ENCODE peak calls at places on chromosome 13, in six cellular contexts. Y is vagina; W is neural progenitor cell; J is bronchial epithelial cell; N is CD4-positive, alpha-beta memory T cell; S is cardiac muscle cell. Z is an unnamed sample.

GRCh38 chr13:44605275-44605674 is 29.1 kb upstream of the TSC22D1 start:
- DNase-seq in W (no peak), S (no peak), Y (no peak), J (no peak), N (no peak), Z (no peak)

GRCh38 chr13:28031220-28031903 is 42.9 kb upstream of the URAD start:
- DNase-seq in Y (no peak), W (no peak), N (no peak), J (no peak), S (no peak), Z (no peak)

GRCh38 chr13:44388427-44388826 is 14.8 kb downstream of the SERP2 start:
- DNase-seq in S (peak), W (peak), N (no peak), Y (no peak), J (no peak), Z (no peak)

GRCh38 chr13:44440046-44440608 is 66.5 kb downstream of the SERP2 start:
- DNase-seq in N (no peak), Y (no peak), J (no peak), S (no peak), W (no peak), Z (no peak)

GRCh38 chr13:35573639-35574038 is 97.2 kb upstream of the MAB21L1 start:
- DNase-seq in Y (no peak), J (no peak), S (no peak), W (no peak), N (no peak), Z (no peak)

GRCh38 chr13:73835138-73835721 is 299.0 kb downstream of the KLF12 start:
- DNase-seq in J (peak), N (peak), S (peak), Y (no peak), W (peak), Z (peak)

GRCh38 chr13:63840551-63841421 is 2425.1 kb upstream of the PCDH20 start:
- DNase-seq in J (no peak), W (no peak), Y (peak), S (no peak), N (no peak), Z (no peak)

GRCh38 chr13:56706485-56706884 is 434.2 kb upstream of the PRR20A start:
- DNase-seq in N (no peak), S (no peak), W (no peak), Y (no peak), J (no peak), Z (no peak)

GRCh38 chr13:39602277-39602613 is 748 bp downstream of the LHFPL6 start:
- DNase-seq in Y (no peak), J (no peak), N (no peak), S (no peak), W (no peak), Z (no peak)

GRCh38 chr13:106568225-106569003 is 477 bp upstream of the ARGLU1 start:
- DNase-seq in S (no peak), Y (no peak), J (no peak), N (no peak), W (no peak), Z (no peak)

GRCh38 chr13:110410906-110411305 is 103.8 kb downstream of the COL4A2 start:
- DNase-seq in J (no peak), W (no peak), S (no peak), N (no peak), Y (no peak), Z (no peak)

GRCh38 chr13:48626726-48627451 is 26.8 kb upstream of the CYSLTR2 start:
- DNase-seq in N (no peak), Y (no peak), W (no peak), J (no peak), S (no peak), Z (no peak)

GRCh38 chr13:46795321-46795720 is 1.6 kb downstream of the ESD start:
- DNase-seq in S (no peak), W (peak), N (no peak), Y (no peak), J (peak), Z (peak)
- H3K4me3 ChIP-seq in S (no peak), W (peak), N (no peak), Y (peak), J (no peak), Z (no peak)

GRCh38 chr13:23903906-23904280 is 6.6 kb upstream of the C1QTNF9B start:
- DNase-seq in S (no peak), Y (no peak), J (no peak), W (peak), N (no peak), Z (no peak)
- H3K4me3 ChIP-seq in S (no peak), Y (no peak), J (no peak), W (peak), N (no peak), Z (no peak)

GRCh38 chr13:98172570-98173405 is 4.3 kb downstream of the RNF113B start:
- DNase-seq in S (no peak), Y (no peak), W (no peak), N (no peak), J (no peak), Z (no peak)
- H3K4me3 ChIP-seq in S (no peak), Y (no peak), W (no peak), N (no peak), J (no peak), Z (no peak)

DNA sequence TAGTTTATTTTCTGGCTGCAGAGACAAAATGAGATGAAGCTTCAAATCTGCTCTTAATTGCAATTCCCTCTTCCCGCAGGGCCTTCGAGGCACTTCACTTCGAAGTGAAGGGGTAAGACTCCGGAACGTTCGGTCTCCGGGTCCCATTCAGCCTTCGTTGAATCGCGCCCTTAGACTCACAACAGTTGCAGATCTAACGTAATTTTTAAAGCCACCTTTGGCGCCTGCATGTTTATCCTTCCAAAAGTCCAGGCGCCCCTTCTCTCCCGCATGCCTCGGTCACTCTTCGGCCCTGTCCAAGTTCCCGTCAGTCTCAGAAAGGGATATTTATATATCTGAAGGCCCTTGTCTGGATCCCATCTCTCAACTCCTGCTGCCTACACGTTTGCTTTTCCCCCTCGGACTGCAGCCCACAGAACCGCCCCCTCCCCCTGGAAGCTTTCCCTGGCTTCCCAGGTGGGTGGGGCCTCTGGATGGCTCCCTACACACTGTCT is 912 bp upstream of the KCTD12 start:
- DNase-seq in S (peak), N (no peak), J (no peak), W (peak), Y (no peak), Z (no peak)
- H3K4me3 ChIP-seq in S (peak), N (peak), J (peak), W (peak), Y (peak), Z (peak)

GRCh38 chr13:45781553-45782326 is 69.8 kb downstream of the SIAH3 start:
- DNase-seq in N (no peak), S (no peak), J (peak), Y (no peak), W (no peak), Z (peak)

GRCh38 chr13:45786293-45786920 is 65.1 kb downstream of the SIAH3 start:
- DNase-seq in S (peak), J (no peak), W (no peak), N (peak), Y (no peak), Z (no peak)

GRCh38 chr13:45783346-45784043 is 68.1 kb downstream of the SIAH3 start:
- DNase-seq in S (no peak), Y (peak), N (no peak), W (no peak), J (no peak), Z (no peak)

GRCh38 chr13:45782327-45783045 is 69.1 kb downstream of the SIAH3 start:
- DNase-seq in J (no peak), N (no peak), S (no peak), Y (no peak), W (no peak), Z (no peak)

DNA sequence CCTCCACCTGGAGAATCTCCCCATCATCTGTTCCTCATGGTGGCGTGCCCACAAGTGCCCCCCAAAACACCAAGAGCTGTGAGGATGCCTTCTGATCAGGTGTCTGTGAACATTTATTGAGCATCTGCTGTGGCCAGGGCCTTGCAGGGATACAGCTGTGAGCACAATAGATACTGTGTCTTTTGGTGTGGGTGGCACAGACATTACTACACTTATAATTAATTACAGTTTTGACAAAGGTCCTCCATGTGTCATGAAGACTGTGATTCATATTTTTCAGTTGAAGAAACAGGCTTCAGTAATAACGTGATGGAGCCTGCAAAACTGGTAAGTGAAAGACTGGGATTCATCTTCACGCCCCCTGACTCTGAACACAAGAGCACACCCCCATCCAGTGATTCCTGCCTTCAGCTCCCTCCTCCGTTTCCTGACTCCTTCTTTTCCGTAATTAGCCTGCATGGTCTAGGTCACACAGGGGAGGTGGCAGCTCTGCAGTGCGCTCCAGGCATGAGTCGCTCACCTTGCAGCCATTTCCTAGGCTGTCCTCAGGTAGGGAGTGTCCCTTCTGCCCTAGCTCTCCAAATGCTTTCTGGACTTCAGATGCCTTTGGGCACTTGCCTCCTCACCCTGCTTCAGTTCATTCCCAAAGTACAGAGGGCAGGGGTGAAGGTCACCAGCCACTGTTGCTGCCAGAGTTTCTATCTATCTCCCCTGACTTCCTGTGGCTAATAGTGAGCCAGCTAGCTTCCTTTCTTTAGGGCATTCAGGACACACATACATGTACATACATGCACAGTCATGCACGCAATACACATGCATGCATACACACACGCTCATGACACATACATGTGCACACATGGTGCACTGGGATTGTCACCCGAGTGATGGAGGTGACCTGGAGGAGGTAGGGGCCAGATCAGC is 66.5 kb downstream of the SIAH3 start:
- DNase-seq in S (no peak), W (no peak), J (peak), N (no peak), Y (peak), Z (peak)
- H3K4me3 ChIP-seq in S (no peak), W (no peak), J (no peak), N (no peak), Y (no peak), Z (no peak)

GRCh38 chr13:109323338-109323737 is 463.0 kb downstream of the IRS2 start:
- DNase-seq in W (no peak), N (no peak), Y (no peak), J (no peak), S (no peak), Z (no peak)
- H3K4me3 ChIP-seq in W (no peak), N (no peak), Y (no peak), J (no peak), S (no peak), Z (no peak)